ENCODE peak calls at places on chromosomes 16 and 17, in four cellular contexts. P is mesendoderm, T is H1, X is H9. Z is an unnamed sample.

GRCh38 chr16:1047123-1047522 is 25.4 kb upstream of the SSTR5 start:
- DNase-seq in P (no peak), T (no peak), X (no peak), Z (no peak)

GRCh38 chr17:11178576-11178975 is 62.4 kb upstream of the SHISA6 start:
- DNase-seq in P (peak), T (no peak), X (no peak), Z (no peak)

GRCh38 chr16:61814716-61815347 is 221.4 kb downstream of the CDH8 start:
- DNase-seq in P (no peak), T (no peak), X (no peak), Z (no peak)

GRCh38 chr17:51245535-51245934 is 14.3 kb downstream of the MBTD1 start:
- DNase-seq in P (no peak), T (no peak), X (no peak), Z (no peak)

GRCh38 chr17:16925461-16926060 is 46.4 kb downstream of the TNFRSF13B start:
- DNase-seq in P (no peak), T (no peak), X (no peak), Z (no peak)

GRCh38 chr17:5049314-5049819 is 14.1 kb upstream of the SLC52A1 start:
- DNase-seq in P (no peak), T (no peak), X (no peak), Z (no peak)

GRCh38 chr16:69131167-69131748 is 1.1 kb downstream of the CHTF8 start:
- DNase-seq in P (peak), T (no peak), X (peak), Z (peak)

GRCh38 chr17:18004901-18005305 is 32.2 kb downstream of the DRC3 start:
- DNase-seq in P (peak), T (peak), X (peak), Z (no peak)

GRCh38 chr17:79979201-79979840 is 56.4 kb downstream of the TBC1D16 start:
- DNase-seq in P (no peak), T (no peak), X (peak), Z (no peak)

GRCh38 chr17:47895254-47895855 is 681 bp upstream of the SP2 start:
- DNase-seq in P (no peak), T (no peak), X (no peak), Z (no peak)

GRCh38 chr17:58383892-58384462 is 32.0 kb upstream of the SUPT4H1 start:
- DNase-seq in P (peak), T (peak), X (no peak), Z (no peak)

GRCh38 chr16:69132424-69133252 is at the start of the genes CHTF8 and UTP4:
- DNase-seq in P (peak), T (no peak), X (peak), Z (peak)

GRCh38 chr17:58516644-58517377 is 2.4 kb upstream of the MTMR4 start:
- DNase-seq in P (no peak), T (no peak), X (no peak), Z (no peak)

GRCh38 chr17:65446838-65447526 is 114.5 kb downstream of the AXIN2 start:
- DNase-seq in P (no peak), T (no peak), X (no peak), Z (no peak)

DNA sequence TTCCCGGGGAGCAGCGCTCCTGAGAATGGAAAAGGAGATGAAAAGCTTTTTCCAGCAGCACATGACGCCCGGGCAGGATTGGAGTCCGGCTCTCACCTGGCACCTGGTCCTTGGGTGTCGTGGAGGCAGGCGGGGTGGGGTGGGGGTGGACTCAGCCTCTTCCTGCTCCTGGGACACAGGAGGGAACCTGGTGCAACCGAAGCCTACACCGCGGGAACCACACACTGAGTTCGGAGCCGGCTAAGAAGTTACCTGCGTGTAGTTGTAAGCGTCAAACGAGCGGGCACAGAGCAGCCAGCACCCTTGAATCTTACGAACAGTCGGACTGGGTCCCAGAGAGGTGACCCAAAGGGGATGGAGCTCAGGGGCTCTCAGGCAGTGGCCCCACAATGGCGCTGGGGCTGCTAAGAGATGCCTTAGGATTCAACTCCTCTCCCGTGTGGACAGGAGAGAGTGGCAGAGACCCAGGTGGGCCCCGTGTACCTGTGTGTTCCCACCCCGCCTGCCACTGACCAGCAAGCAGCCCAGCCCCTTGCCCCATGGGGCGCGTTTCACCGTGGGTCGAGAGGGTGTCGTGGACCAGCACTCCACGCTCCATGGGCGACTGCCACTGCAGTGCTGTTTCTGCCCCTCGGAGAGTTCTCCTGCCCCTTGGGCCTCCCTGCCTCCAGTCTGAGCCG is 105.8 kb upstream of the METRNL start:
- DNase-seq in P (no peak), T (no peak), X (peak), Z (no peak)
- H2AK5ac ChIP-seq in P (no peak), T (no peak), X (no peak), Z (no peak)

GRCh38 chr16:84139628-84140258 is 5.2 kb downstream of the HSDL1 start:
- DNase-seq in P (no peak), T (no peak), X (no peak), Z (no peak)
- H3K9ac ChIP-seq in P (no peak), T (no peak), X (no peak), Z (no peak)

GRCh38 chr17:41415833-41416335 is 8.5 kb downstream of the KRT37 start:
- DNase-seq in P (peak), T (no peak), X (no peak), Z (no peak)

GRCh38 chr17:41418116-41418860 is 6.1 kb downstream of the KRT37 start:
- DNase-seq in P (no peak), T (no peak), X (no peak), Z (no peak)

GRCh38 chr17:41419712-41420111 is 4.7 kb downstream of the KRT37 start:
- DNase-seq in P (no peak), T (no peak), X (no peak), Z (no peak)

GRCh38 chr17:41416478-41416877 is 7.9 kb downstream of the KRT37 start:
- DNase-seq in P (peak), T (no peak), X (no peak), Z (no peak)

GRCh38 chr17:41417576-41418015 is 6.8 kb downstream of the KRT37 start:
- DNase-seq in P (peak), T (peak), X (peak), Z (no peak)
- H4K8ac ChIP-seq in P (no peak), T (no peak), X (no peak), Z (no peak)

GRCh38 chr17:78878261-78878660 is 24.7 kb downstream of the CEP295NL start:
- DNase-seq in P (no peak), T (no peak), X (no peak), Z (no peak)

GRCh38 chr17:78875738-78876597 is 27.0 kb downstream of the CEP295NL start:
- DNase-seq in P (no peak), T (no peak), X (no peak), Z (no peak)

GRCh38 chr17:78879679-78880186 is 23.3 kb downstream of the CEP295NL start:
- DNase-seq in P (no peak), T (no peak), X (no peak), Z (no peak)

GRCh38 chr17:78875331-78875730 is 27.7 kb downstream of the CEP295NL start:
- DNase-seq in P (no peak), T (no peak), X (no peak), Z (no peak)

GRCh38 chr17:78878871-78879270 is 24.1 kb downstream of the CEP295NL start:
- DNase-seq in P (no peak), T (no peak), X (no peak), Z (no peak)
- H2AK5ac ChIP-seq in P (no peak), T (peak), X (no peak), Z (no peak)

GRCh38 chr17:31859487-31860008 is 504 bp upstream of the COPRS start:
- DNase-seq in P (peak), T (no peak), X (peak), Z (no peak)
- H3K9ac ChIP-seq in P (peak), T (peak), X (peak), Z (no peak)

GRCh38 chr17:82388223-82388921 is 16.8 kb downstream of the UTS2R start:
- DNase-seq in P (peak), T (no peak), X (no peak), Z (no peak)
- H4K8ac ChIP-seq in P (no peak), T (peak), X (no peak), Z (no peak)

DNA sequence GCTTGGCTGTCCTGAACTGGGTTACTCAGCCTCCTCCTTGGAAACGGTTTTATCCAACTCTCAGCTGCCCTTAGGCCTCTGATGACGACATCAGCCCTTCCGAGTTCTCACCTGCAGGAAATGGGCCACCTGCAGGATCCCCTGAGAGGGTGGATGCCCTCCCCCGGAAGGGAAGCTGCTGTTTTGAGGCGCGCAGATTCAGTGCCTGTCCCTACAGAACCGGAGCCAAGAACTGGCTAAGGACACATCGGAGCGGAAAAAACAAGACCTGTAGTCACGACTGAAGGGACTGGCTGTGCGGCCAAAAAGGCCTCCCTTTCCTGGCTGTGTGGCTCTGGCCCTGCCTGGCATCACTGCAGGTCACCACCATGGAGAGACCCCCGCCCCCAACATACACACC is 11.7 kb upstream of the C16orf95 start:
- DNase-seq in P (no peak), T (no peak), X (no peak), Z (no peak)
- H2AK5ac ChIP-seq in P (no peak), T (no peak), X (no peak), Z (no peak)

GRCh38 chr16:87819983-87820382 is 49.3 kb downstream of the SLC7A5 start:
- DNase-seq in P (no peak), T (no peak), X (no peak), Z (no peak)

GRCh38 chr16:87816507-87817100 is 50.8 kb upstream of the KLHDC4 start:
- DNase-seq in P (no peak), T (no peak), X (no peak), Z (no peak)

GRCh38 chr16:87819282-87819681 is 50.0 kb downstream of the SLC7A5 start:
- DNase-seq in P (no peak), T (no peak), X (no peak), Z (no peak)

GRCh38 chr16:87818533-87819161 is 50.7 kb downstream of the SLC7A5 start:
- DNase-seq in P (no peak), T (no peak), X (no peak), Z (no peak)

DNA sequence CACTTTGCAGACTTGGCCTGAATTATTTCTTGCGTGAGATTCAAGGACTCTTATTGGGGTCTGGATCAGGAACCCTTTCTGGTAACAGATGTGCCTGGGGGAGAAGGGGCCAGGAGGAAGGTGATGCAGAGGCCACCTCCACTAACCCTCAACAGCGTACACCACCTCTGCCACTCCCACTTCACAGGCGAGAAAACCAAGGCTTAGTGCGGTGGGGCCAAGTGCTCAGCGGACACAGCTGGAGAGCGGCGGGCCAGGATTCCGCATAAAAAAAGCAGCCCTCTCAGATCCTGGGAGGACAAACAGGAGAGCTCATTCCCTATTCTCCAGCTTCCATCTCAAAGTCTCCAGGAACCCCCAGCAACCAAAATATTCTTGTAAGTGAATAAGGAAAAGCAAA is 51.4 kb downstream of the SLC7A5 start:
- DNase-seq in P (no peak), T (no peak), X (no peak), Z (no peak)
- H3K9ac ChIP-seq in P (no peak), T (no peak), X (no peak), Z (no peak)